ENCODE peak calls at places on chromosomes 11 and 22, in nine cellular contexts. U, I, V, P, R, A, Q, K and J are unnamed samples.
A peak's percentile ranks its signal among the peaks of the same experiment; 100 is the strongest.

GRCh38 chr22:47288640-47289039 is 526.2 kb downstream of the TBC1D22A start:
- DNase-seq in U (no peak), I (no peak), V (no peak), P (no peak), R (no peak), A (no peak), Q (no peak), K (no peak), J (no peak)

GRCh38 chr11:70204466-70204799 is 1.3 kb downstream of the FADD start:
- DNase-seq in U (no peak), I (no peak), V (peak; percentile 21), P (no peak), R (no peak), A (no peak), Q (no peak), K (no peak), J (no peak)

GRCh38 chr22:30104501-30105156 is 24.4 kb downstream of the HORMAD2 start:
- DNase-seq in U (no peak), I (peak; percentile 29), V (no peak), P (no peak), R (no peak), A (no peak), Q (no peak), K (no peak), J (no peak)

GRCh38 chr22:24894998-24895397 is 51.5 kb downstream of the LHFPL7 start:
- DNase-seq in U (no peak), I (peak; percentile 24), V (no peak), P (peak; percentile 85), R (peak; percentile 28), A (peak; percentile 77), Q (no peak), K (no peak), J (peak; percentile 14)

GRCh38 chr11:79028214-79028613 is 412.6 kb downstream of the TENM4 start:
- DNase-seq in U (no peak), I (no peak), V (no peak), P (no peak), R (no peak), A (no peak), Q (no peak), K (no peak), J (no peak)

GRCh38 chr11:134406264-134407185 is 5.5 kb downstream of the B3GAT1 start:
- DNase-seq in U (no peak), I (no peak), V (no peak), P (no peak), R (no peak), A (no peak), Q (no peak), K (no peak), J (no peak)

GRCh38 chr11:69884286-69884685 is 65.1 kb upstream of the FGF3 start:
- DNase-seq in U (no peak), I (no peak), V (no peak), P (no peak), R (no peak), A (no peak), Q (no peak), K (no peak), J (no peak)

GRCh38 chr11:11580012-11580411 is 41.8 kb downstream of the GALNT18 start:
- DNase-seq in U (no peak), I (no peak), V (no peak), P (no peak), R (no peak), A (no peak), Q (no peak), K (no peak), J (no peak)

GRCh38 chr11:73157141-73158010 is 15.3 kb upstream of the FCHSD2 start:
- DNase-seq in U (no peak), I (peak; percentile 93), V (no peak), P (peak; percentile 21), R (no peak), A (peak; percentile 62), Q (peak; percentile 75), K (peak; percentile 77), J (peak; percentile 49)